ENCODE peak calls at places on chromosomes 16 and 17, in ten cellular contexts. H is LoVo; M is CD4-positive, CD25-positive, alpha-beta regulatory T cell; P is AG04450; K is NCI-H1436; Y is EH; Z is WTC11; X is AG20443; F is GM04503; Q is iPS-NIHi11. G is an unnamed sample.

GRCh38 chr17:38453951-38454421 is 25.7 kb downstream of the ARHGAP23 start:
- DNase-seq in X (no peak), P (no peak), Q (no peak), Y (peak), Z (no peak), F (no peak), M (no peak), H (no peak), K (no peak), G (no peak)

GRCh38 chr16:73298562-73298961 is 250.6 kb upstream of the ZFHX3 start:
- DNase-seq in Q (peak), M (no peak), F (no peak), H (no peak), Z (no peak), P (peak), Y (peak), X (peak), K (no peak), G (peak)

GRCh38 chr16:695355-696089 is 5.3 kb upstream of the WDR24 start:
- DNase-seq in Y (no peak), P (no peak), F (no peak), Q (peak), M (peak), X (peak), Z (peak), H (peak), K (peak), G (no peak)

GRCh38 chr16:10959161-10959560 is 14.8 kb downstream of the CLEC16A start:
- DNase-seq in X (no peak), K (no peak), Y (peak), M (no peak), Q (no peak), Z (no peak), H (no peak), P (no peak), F (no peak), G (no peak)

GRCh38 chr17:75344664-75345063 is 55.4 kb upstream of the SLC25A19 start:
- DNase-seq in P (no peak), Q (peak), M (peak), X (no peak), H (no peak), F (no peak), Z (peak), K (peak), Y (no peak), G (peak)

GRCh38 chr16:22641030-22641671 is 130.5 kb downstream of the NPIPB5 start:
- DNase-seq in Z (peak), P (no peak), Q (peak), X (peak), M (no peak), H (peak), Y (peak), F (no peak), K (no peak), G (no peak)

GRCh38 chr16:85554791-85555548 is 58.2 kb upstream of the GSE1 start:
- DNase-seq in K (no peak), Y (peak), F (no peak), X (peak), P (no peak), Z (no peak), M (peak), H (peak), Q (no peak), G (no peak)

GRCh38 chr16:11990672-11991390 is 14.3 kb downstream of the SNX29 start:
- DNase-seq in H (no peak), Y (no peak), X (no peak), K (no peak), M (no peak), Q (no peak), P (no peak), Z (no peak), F (no peak), G (no peak)

GRCh38 chr17:45435481-45435880 is 2.8 kb upstream of the ARHGAP27 start:
- DNase-seq in H (no peak), X (no peak), Q (no peak), K (no peak), P (no peak), M (no peak), Z (no peak), Y (no peak), F (no peak), G (peak)

G was measured in NCI-H524.